ENCODE peak calls at places on chromosomes 6 and 20, in ten cellular contexts. One of them, this sample, is unnamed.

GRCh38 chr6:168873266-168873665 is 380.4 kb downstream of the THBS2 start:
- DNase-seq in mammary epithelial cell: no peak
- DNase-seq in heart left ventricle: no peak
- DNase-seq in SK-N-SH: no peak
- DNase-seq in ascending aorta: no peak
- DNase-seq in psoas muscle: no peak
- DNase-seq in IMR-90: no peak
- DNase-seq in sigmoid colon: no peak
- DNase-seq in thoracic aorta: no peak
- DNase-seq in heart right ventricle: no peak
- DNase-seq in this sample: no peak

GRCh38 chr6:121093928-121094327 is 240.4 kb downstream of the TBC1D32 start:
- DNase-seq in heart left ventricle: no peak
- DNase-seq in thoracic aorta: no peak
- DNase-seq in IMR-90: peak; percentile 76
- DNase-seq in psoas muscle: no peak
- DNase-seq in SK-N-SH: no peak
- DNase-seq in mammary epithelial cell: no peak
- DNase-seq in heart right ventricle: no peak
- DNase-seq in ascending aorta: no peak
- DNase-seq in sigmoid colon: no peak
- DNase-seq in this sample: no peak

GRCh38 chr6:16737389-16737788 is 23.9 kb downstream of the ATXN1 start:
- DNase-seq in SK-N-SH: no peak
- DNase-seq in psoas muscle: no peak
- DNase-seq in IMR-90: peak; percentile 61
- DNase-seq in sigmoid colon: no peak
- DNase-seq in heart right ventricle: no peak
- DNase-seq in thoracic aorta: no peak
- DNase-seq in heart left ventricle: peak; percentile 30
- DNase-seq in ascending aorta: no peak
- DNase-seq in mammary epithelial cell: peak; percentile 42
- DNase-seq in this sample: no peak

GRCh38 chr6:44122821-44123220 is 4.4 kb downstream of the MRPL14 start:
- DNase-seq in heart right ventricle: no peak
- DNase-seq in mammary epithelial cell: no peak
- DNase-seq in SK-N-SH: no peak
- DNase-seq in sigmoid colon: no peak
- DNase-seq in psoas muscle: no peak
- DNase-seq in heart left ventricle: no peak
- DNase-seq in thoracic aorta: no peak
- DNase-seq in IMR-90: no peak
- DNase-seq in ascending aorta: no peak
- DNase-seq in this sample: no peak

GRCh38 chr6:118186676-118187567 is 279.9 kb downstream of the SLC35F1 start:
- DNase-seq in IMR-90: no peak
- DNase-seq in thoracic aorta: no peak
- DNase-seq in mammary epithelial cell: no peak
- DNase-seq in SK-N-SH: no peak
- DNase-seq in heart right ventricle: no peak
- DNase-seq in psoas muscle: no peak
- DNase-seq in ascending aorta: no peak
- DNase-seq in heart left ventricle: no peak
- DNase-seq in sigmoid colon: no peak
- DNase-seq in this sample: no peak

GRCh38 chr6:170462366-170463020 is 90.6 kb downstream of the PSMB1 start:
- DNase-seq in IMR-90: no peak
- DNase-seq in SK-N-SH: no peak
- DNase-seq in psoas muscle: no peak
- DNase-seq in mammary epithelial cell: no peak
- DNase-seq in heart right ventricle: no peak
- DNase-seq in sigmoid colon: no peak
- DNase-seq in ascending aorta: no peak
- DNase-seq in thoracic aorta: no peak
- DNase-seq in heart left ventricle: no peak
- DNase-seq in this sample: no peak

GRCh38 chr6:144413418-144413817 is 128.3 kb downstream of the UTRN start:
- DNase-seq in sigmoid colon: no peak
- DNase-seq in thoracic aorta: no peak
- DNase-seq in heart left ventricle: no peak
- DNase-seq in ascending aorta: no peak
- DNase-seq in SK-N-SH: no peak
- DNase-seq in heart right ventricle: no peak
- DNase-seq in mammary epithelial cell: no peak
- DNase-seq in psoas muscle: no peak
- DNase-seq in IMR-90: peak; percentile 34
- DNase-seq in this sample: no peak

GRCh38 chr20:58471161-58471834 is 43.9 kb downstream of the APCDD1L start:
- DNase-seq in IMR-90: peak; percentile 15
- DNase-seq in SK-N-SH: peak; percentile 92
- DNase-seq in ascending aorta: no peak
- DNase-seq in mammary epithelial cell: no peak
- DNase-seq in thoracic aorta: no peak
- DNase-seq in heart left ventricle: peak; percentile 76
- DNase-seq in heart right ventricle: peak; percentile 64
- DNase-seq in psoas muscle: peak; percentile 75
- DNase-seq in sigmoid colon: peak; percentile 93
- DNase-seq in this sample: no peak

GRCh38 chr6:83092756-83093399 is 25.4 kb downstream of the DOP1A start:
- DNase-seq in psoas muscle: no peak
- DNase-seq in heart right ventricle: no peak
- DNase-seq in ascending aorta: no peak
- DNase-seq in heart left ventricle: no peak
- DNase-seq in thoracic aorta: no peak
- DNase-seq in mammary epithelial cell: peak; percentile 42
- DNase-seq in sigmoid colon: no peak
- DNase-seq in SK-N-SH: no peak
- DNase-seq in IMR-90: peak; percentile 78
- DNase-seq in this sample: no peak

GRCh38 chr6:82362144-82362543 is 1.5 kb upstream of the TPBG start:
- DNase-seq in psoas muscle: no peak
- DNase-seq in heart left ventricle: no peak
- DNase-seq in SK-N-SH: no peak
- DNase-seq in heart right ventricle: no peak
- DNase-seq in thoracic aorta: no peak
- DNase-seq in ascending aorta: no peak
- DNase-seq in sigmoid colon: no peak
- DNase-seq in IMR-90: no peak
- DNase-seq in mammary epithelial cell: no peak
- DNase-seq in this sample: no peak

GRCh38 chr6:92690997-92691599 is 728.3 kb downstream of the EPHA7 start:
- DNase-seq in ascending aorta: no peak
- DNase-seq in psoas muscle: no peak
- DNase-seq in heart right ventricle: no peak
- DNase-seq in thoracic aorta: no peak
- DNase-seq in IMR-90: peak; percentile 82
- DNase-seq in heart left ventricle: no peak
- DNase-seq in mammary epithelial cell: no peak
- DNase-seq in sigmoid colon: no peak
- DNase-seq in SK-N-SH: no peak
- DNase-seq in this sample: no peak

GRCh38 chr6:88380618-88381288 is 214.6 kb upstream of the CNR1 start:
- DNase-seq in ascending aorta: no peak
- DNase-seq in IMR-90: no peak
- DNase-seq in heart left ventricle: no peak
- DNase-seq in heart right ventricle: no peak
- DNase-seq in thoracic aorta: no peak
- DNase-seq in SK-N-SH: no peak
- DNase-seq in psoas muscle: no peak
- DNase-seq in sigmoid colon: no peak
- DNase-seq in mammary epithelial cell: no peak
- DNase-seq in this sample: no peak

GRCh38 chr20:20017852-20018245 is 687 bp downstream of the NAA20 start:
- DNase-seq in mammary epithelial cell: peak; percentile 36
- DNase-seq in thoracic aorta: no peak
- DNase-seq in heart left ventricle: no peak
- DNase-seq in ascending aorta: no peak
- DNase-seq in psoas muscle: no peak
- DNase-seq in IMR-90: no peak
- DNase-seq in sigmoid colon: no peak
- DNase-seq in SK-N-SH: no peak
- DNase-seq in heart right ventricle: no peak
- DNase-seq in this sample: no peak

GRCh38 chr6:55777461-55777860 is 97.9 kb downstream of the BMP5 start:
- DNase-seq in psoas muscle: no peak
- DNase-seq in heart left ventricle: no peak
- DNase-seq in SK-N-SH: no peak
- DNase-seq in mammary epithelial cell: peak; percentile 64
- DNase-seq in IMR-90: peak; percentile 8
- DNase-seq in heart right ventricle: no peak
- DNase-seq in sigmoid colon: no peak
- DNase-seq in ascending aorta: no peak
- DNase-seq in thoracic aorta: no peak
- DNase-seq in this sample: no peak

GRCh38 chr20:34129518-34130162 is 17.6 kb upstream of the EIF2S2 start:
- DNase-seq in sigmoid colon: peak; percentile 70
- DNase-seq in thoracic aorta: peak; percentile 15
- DNase-seq in ascending aorta: no peak
- DNase-seq in heart right ventricle: peak; percentile 37
- DNase-seq in mammary epithelial cell: peak; percentile 64
- DNase-seq in psoas muscle: peak; percentile 70
- DNase-seq in SK-N-SH: peak; percentile 85
- DNase-seq in IMR-90: peak; percentile 73
- DNase-seq in heart left ventricle: peak; percentile 52
- DNase-seq in this sample: no peak

DNA sequence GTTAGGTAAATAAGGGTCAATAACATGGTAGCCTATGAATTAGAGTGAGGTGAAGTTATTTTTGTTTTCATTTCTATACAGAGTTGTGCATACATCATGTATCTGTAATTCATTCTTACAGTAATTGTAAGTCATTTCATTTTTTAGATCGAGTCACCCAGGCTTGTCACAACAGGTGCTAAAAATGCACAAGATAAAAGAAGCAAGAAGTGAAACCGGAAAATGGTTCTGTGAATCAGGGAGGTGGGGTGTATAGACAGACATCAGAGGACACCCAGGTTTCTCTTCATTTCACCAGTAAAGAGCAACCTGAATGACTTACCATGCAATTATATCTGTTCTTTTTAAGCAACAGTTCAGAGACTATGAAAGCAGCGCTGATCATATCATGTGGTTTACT is 27.6 kb upstream of the TBC1D7 start:
- DNase-seq in sigmoid colon: no peak
- DNase-seq in IMR-90: peak; percentile 14
- DNase-seq in heart right ventricle: no peak
- DNase-seq in mammary epithelial cell: peak; percentile 84
- DNase-seq in heart left ventricle: no peak
- DNase-seq in ascending aorta: no peak
- DNase-seq in psoas muscle: no peak
- DNase-seq in SK-N-SH: no peak
- DNase-seq in thoracic aorta: no peak
- DNase-seq in this sample: no peak
- H3K27ac ChIP-seq in sigmoid colon: no peak overlapping the region
- H3K27ac ChIP-seq in IMR-90: peak overlapping the region; percentile 94
- H3K27ac ChIP-seq in heart right ventricle: peak overlapping the region; percentile 78
- H3K27ac ChIP-seq in mammary epithelial cell: peak overlapping the region; percentile 84
- H3K27ac ChIP-seq in heart left ventricle: no peak overlapping the region
- H3K27ac ChIP-seq in ascending aorta: no peak overlapping the region
- H3K27ac ChIP-seq in psoas muscle: peak overlapping the region; percentile 27
- H3K27ac ChIP-seq in SK-N-SH: peak overlapping the region; percentile 71
- H3K27ac ChIP-seq in thoracic aorta: no peak overlapping the region
- H3K27ac ChIP-seq in this sample: no peak overlapping the region

GRCh38 chr6:51515052-51515402 is 572.4 kb downstream of the PKHD1 start:
- DNase-seq in thoracic aorta: no peak
- DNase-seq in heart left ventricle: no peak
- DNase-seq in SK-N-SH: peak; percentile 9
- DNase-seq in sigmoid colon: no peak
- DNase-seq in IMR-90: no peak
- DNase-seq in ascending aorta: no peak
- DNase-seq in heart right ventricle: no peak
- DNase-seq in psoas muscle: no peak
- DNase-seq in mammary epithelial cell: peak; percentile 19
- DNase-seq in this sample: no peak
- TF ChIP-seq CTCF in thoracic aorta: no peak
- TF ChIP-seq CTCF in heart left ventricle: no peak
- TF ChIP-seq CTCF in SK-N-SH: no peak
- TF ChIP-seq CTCF in sigmoid colon: no peak
- TF ChIP-seq CTCF in IMR-90: no peak
- TF ChIP-seq CTCF in ascending aorta: no peak
- TF ChIP-seq CTCF in heart right ventricle: no peak
- TF ChIP-seq CTCF in psoas muscle: no peak
- TF ChIP-seq CTCF in mammary epithelial cell: peak; percentile 57
- TF ChIP-seq CTCF in this sample: no peak

DNA sequence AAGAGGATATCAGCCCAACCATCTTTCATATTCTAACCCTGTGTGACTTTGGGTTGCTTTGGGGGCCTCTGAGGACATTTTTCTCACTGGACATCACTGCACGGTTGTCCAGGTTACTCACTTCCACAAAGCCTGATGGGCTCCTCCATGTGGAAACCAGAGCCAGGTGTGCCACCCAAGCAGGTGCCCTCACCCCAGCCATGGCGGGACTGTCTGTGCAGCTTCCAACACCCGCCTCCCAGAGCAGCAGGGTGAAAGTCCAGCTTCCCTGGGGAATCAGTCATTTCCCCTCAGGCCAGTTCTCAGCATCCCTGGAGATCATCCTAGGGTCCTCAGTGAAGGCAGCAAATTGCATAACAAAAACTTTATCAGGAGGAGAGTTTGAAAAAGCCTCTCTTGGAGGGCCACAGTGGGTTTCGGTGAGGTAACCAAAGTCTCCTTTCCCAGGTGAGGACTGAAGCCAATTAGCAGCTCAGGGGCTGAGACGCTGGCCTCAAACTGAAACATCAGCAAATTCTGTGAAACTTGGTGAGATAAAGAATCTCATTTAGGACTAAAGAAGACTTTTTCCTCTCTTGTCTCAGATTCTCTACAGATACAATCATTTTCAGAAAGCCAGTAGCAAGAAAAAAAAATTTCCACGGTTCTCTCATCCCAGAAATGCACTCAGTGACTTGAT is 289.6 kb upstream of the CDH4 start:
- DNase-seq in mammary epithelial cell: no peak
- DNase-seq in heart left ventricle: no peak
- DNase-seq in psoas muscle: no peak
- DNase-seq in heart right ventricle: no peak
- DNase-seq in SK-N-SH: no peak
- DNase-seq in thoracic aorta: no peak
- DNase-seq in IMR-90: no peak
- DNase-seq in sigmoid colon: no peak
- DNase-seq in ascending aorta: no peak
- DNase-seq in this sample: no peak
- H3K9me3 ChIP-seq in mammary epithelial cell: peaks cover 2% of the 10 kb centered on the region
- H3K9me3 ChIP-seq in heart left ventricle: no peaks in the 10 kb centered on the region
- H3K9me3 ChIP-seq in psoas muscle: no peaks in the 10 kb centered on the region
- H3K9me3 ChIP-seq in heart right ventricle: no peaks in the 10 kb centered on the region
- H3K9me3 ChIP-seq in SK-N-SH: no peaks in the 10 kb centered on the region
- H3K9me3 ChIP-seq in thoracic aorta: no peaks in the 10 kb centered on the region
- H3K9me3 ChIP-seq in IMR-90: peaks cover 27% of the 10 kb centered on the region
- H3K9me3 ChIP-seq in sigmoid colon: no peaks in the 10 kb centered on the region
- H3K9me3 ChIP-seq in ascending aorta: no peaks in the 10 kb centered on the region
- H3K9me3 ChIP-seq in this sample: no peaks in the 10 kb centered on the region

DNA sequence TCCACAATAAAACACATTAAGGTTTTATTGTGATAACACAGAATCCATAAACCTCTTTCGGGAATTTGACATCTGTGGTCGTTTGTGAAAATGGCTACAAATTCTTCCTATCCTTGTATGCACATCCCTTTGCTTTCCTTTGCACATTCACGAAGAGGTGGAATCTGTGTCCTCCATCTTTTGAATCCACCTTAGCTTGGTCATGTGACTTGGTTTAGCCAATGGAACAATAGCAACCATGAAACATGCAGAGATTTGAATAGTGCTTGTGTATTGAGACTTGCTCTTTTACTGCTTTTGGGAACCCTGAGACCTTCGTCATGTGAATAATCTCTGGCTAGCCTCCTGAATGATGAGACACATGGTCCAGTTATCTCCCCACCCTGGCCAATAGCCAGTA is 49.7 kb upstream of the NOP56 start:
- DNase-seq in psoas muscle: no peak
- DNase-seq in sigmoid colon: no peak
- DNase-seq in thoracic aorta: no peak
- DNase-seq in ascending aorta: no peak
- DNase-seq in mammary epithelial cell: no peak
- DNase-seq in heart left ventricle: no peak
- DNase-seq in SK-N-SH: no peak
- DNase-seq in IMR-90: no peak
- DNase-seq in heart right ventricle: no peak
- DNase-seq in this sample: no peak
- H3K27ac ChIP-seq in psoas muscle: no peak overlapping the region
- H3K27ac ChIP-seq in sigmoid colon: no peak overlapping the region
- H3K27ac ChIP-seq in thoracic aorta: no peak overlapping the region
- H3K27ac ChIP-seq in ascending aorta: no peak overlapping the region
- H3K27ac ChIP-seq in mammary epithelial cell: no peak overlapping the region
- H3K27ac ChIP-seq in heart left ventricle: no peak overlapping the region
- H3K27ac ChIP-seq in SK-N-SH: no peak overlapping the region
- H3K27ac ChIP-seq in IMR-90: no peak overlapping the region
- H3K27ac ChIP-seq in heart right ventricle: no peak overlapping the region
- H3K27ac ChIP-seq in this sample: no peak overlapping the region

This sample was measured in lower lobe of right lung.